ENCODE peak calls at places on chromosomes 11 and 22, in nine cellular contexts. One of them, this sample, is unnamed.

GRCh38 chr11:120184946-120185677 is 25.7 kb upstream of the OAF start:
- DNase-seq in SK-N-SH: peak; percentile 68
- DNase-seq in esophagus muscularis mucosa: no peak
- DNase-seq in neuronal stem cell: no peak
- DNase-seq in CD8-positive, alpha-beta memory T cell: no peak
- DNase-seq in HAP-1: no peak
- DNase-seq in CD8-positive, alpha-beta T cell: no peak
- DNase-seq in stomach: peak; percentile 63
- DNase-seq in adipocyte: no peak
- DNase-seq in this sample: peak; percentile 50

GRCh38 chr11:122100222-122101080 is 15.6 kb downstream of the BLID start:
- DNase-seq in SK-N-SH: peak; percentile 36
- DNase-seq in esophagus muscularis mucosa: no peak
- DNase-seq in neuronal stem cell: no peak
- DNase-seq in CD8-positive, alpha-beta memory T cell: no peak
- DNase-seq in HAP-1: no peak
- DNase-seq in CD8-positive, alpha-beta T cell: no peak
- DNase-seq in stomach: no peak
- DNase-seq in adipocyte: peak; percentile 88
- DNase-seq in this sample: peak; percentile 84

GRCh38 chr11:46338988-46339666 is 8.1 kb upstream of the DGKZ start:
- DNase-seq in SK-N-SH: no peak
- DNase-seq in esophagus muscularis mucosa: no peak
- DNase-seq in neuronal stem cell: no peak
- DNase-seq in CD8-positive, alpha-beta memory T cell: no peak
- DNase-seq in HAP-1: peak; percentile 87
- DNase-seq in CD8-positive, alpha-beta T cell: no peak
- DNase-seq in stomach: no peak
- DNase-seq in adipocyte: peak; percentile 55
- DNase-seq in this sample: no peak

GRCh38 chr11:31555938-31556337 is 46.4 kb downstream of the ELP4 start:
- DNase-seq in SK-N-SH: no peak
- DNase-seq in esophagus muscularis mucosa: no peak
- DNase-seq in neuronal stem cell: no peak
- DNase-seq in CD8-positive, alpha-beta memory T cell: no peak
- DNase-seq in HAP-1: no peak
- DNase-seq in CD8-positive, alpha-beta T cell: no peak
- DNase-seq in stomach: no peak
- DNase-seq in adipocyte: no peak
- DNase-seq in this sample: no peak

GRCh38 chr11:102971766-102972165 is 16.2 kb upstream of the MMP13 start:
- DNase-seq in SK-N-SH: no peak
- DNase-seq in esophagus muscularis mucosa: no peak
- DNase-seq in neuronal stem cell: no peak
- DNase-seq in CD8-positive, alpha-beta memory T cell: no peak
- DNase-seq in HAP-1: no peak
- DNase-seq in CD8-positive, alpha-beta T cell: no peak
- DNase-seq in stomach: no peak
- DNase-seq in adipocyte: peak; percentile 76
- DNase-seq in this sample: peak; percentile 62

GRCh38 chr11:104324276-104324675 is 160.3 kb upstream of the PDGFD start:
- DNase-seq in SK-N-SH: no peak
- DNase-seq in esophagus muscularis mucosa: no peak
- DNase-seq in neuronal stem cell: no peak
- DNase-seq in CD8-positive, alpha-beta memory T cell: no peak
- DNase-seq in HAP-1: no peak
- DNase-seq in CD8-positive, alpha-beta T cell: no peak
- DNase-seq in stomach: no peak
- DNase-seq in adipocyte: no peak
- DNase-seq in this sample: no peak

GRCh38 chr11:94740083-94740974 is 27.8 kb upstream of the AMOTL1 start:
- DNase-seq in SK-N-SH: peak; percentile 89
- DNase-seq in esophagus muscularis mucosa: peak; percentile 91
- DNase-seq in neuronal stem cell: peak; percentile 54
- DNase-seq in CD8-positive, alpha-beta memory T cell: no peak
- DNase-seq in HAP-1: peak; percentile 71
- DNase-seq in CD8-positive, alpha-beta T cell: no peak
- DNase-seq in stomach: no peak
- DNase-seq in adipocyte: peak; percentile 68
- DNase-seq in this sample: peak; percentile 17

GRCh38 chr11:10824888-10825287 is 16.2 kb upstream of the EIF4G2 start:
- DNase-seq in SK-N-SH: no peak
- DNase-seq in esophagus muscularis mucosa: no peak
- DNase-seq in neuronal stem cell: no peak
- DNase-seq in CD8-positive, alpha-beta memory T cell: no peak
- DNase-seq in HAP-1: no peak
- DNase-seq in CD8-positive, alpha-beta T cell: no peak
- DNase-seq in stomach: no peak
- DNase-seq in adipocyte: no peak
- DNase-seq in this sample: no peak

GRCh38 chr11:95092549-95093324 is 3.1 kb downstream of the ENDOD1 start:
- DNase-seq in SK-N-SH: peak; percentile 34
- DNase-seq in esophagus muscularis mucosa: no peak
- DNase-seq in neuronal stem cell: no peak
- DNase-seq in CD8-positive, alpha-beta memory T cell: peak; percentile 5
- DNase-seq in HAP-1: no peak
- DNase-seq in CD8-positive, alpha-beta T cell: no peak
- DNase-seq in stomach: no peak
- DNase-seq in adipocyte: peak; percentile 63
- DNase-seq in this sample: peak; percentile 77

GRCh38 chr11:111388842-111389241 is 9.8 kb upstream of the POU2AF1 start:
- DNase-seq in SK-N-SH: no peak
- DNase-seq in esophagus muscularis mucosa: no peak
- DNase-seq in neuronal stem cell: no peak
- DNase-seq in CD8-positive, alpha-beta memory T cell: no peak
- DNase-seq in HAP-1: no peak
- DNase-seq in CD8-positive, alpha-beta T cell: no peak
- DNase-seq in stomach: no peak
- DNase-seq in adipocyte: no peak
- DNase-seq in this sample: no peak

GRCh38 chr11:71931245-71931602 is 2.4 kb downstream of the RNF121 start:
- DNase-seq in SK-N-SH: no peak
- DNase-seq in esophagus muscularis mucosa: no peak
- DNase-seq in neuronal stem cell: no peak
- DNase-seq in CD8-positive, alpha-beta memory T cell: no peak
- DNase-seq in HAP-1: no peak
- DNase-seq in CD8-positive, alpha-beta T cell: no peak
- DNase-seq in stomach: no peak
- DNase-seq in adipocyte: peak; percentile 29
- DNase-seq in this sample: no peak

GRCh38 chr22:31282748-31283468 is 9.4 kb downstream of the PIK3IP1 start:
- DNase-seq in SK-N-SH: no peak
- DNase-seq in esophagus muscularis mucosa: no peak
- DNase-seq in neuronal stem cell: no peak
- DNase-seq in CD8-positive, alpha-beta memory T cell: no peak
- DNase-seq in HAP-1: no peak
- DNase-seq in CD8-positive, alpha-beta T cell: no peak
- DNase-seq in stomach: no peak
- DNase-seq in adipocyte: no peak
- DNase-seq in this sample: no peak

GRCh38 chr22:39236321-39237275 is 8.2 kb downstream of the PDGFB start:
- DNase-seq in SK-N-SH: no peak
- DNase-seq in esophagus muscularis mucosa: no peak
- DNase-seq in neuronal stem cell: no peak
- DNase-seq in CD8-positive, alpha-beta memory T cell: peak; percentile 78
- DNase-seq in HAP-1: no peak
- DNase-seq in CD8-positive, alpha-beta T cell: no peak
- DNase-seq in stomach: peak; percentile 76
- DNase-seq in adipocyte: no peak
- DNase-seq in this sample: no peak

GRCh38 chr22:39238966-39239510 is 5.7 kb downstream of the PDGFB start:
- DNase-seq in SK-N-SH: peak; percentile 53
- DNase-seq in esophagus muscularis mucosa: no peak
- DNase-seq in neuronal stem cell: no peak
- DNase-seq in CD8-positive, alpha-beta memory T cell: no peak
- DNase-seq in HAP-1: no peak
- DNase-seq in CD8-positive, alpha-beta T cell: no peak
- DNase-seq in stomach: no peak
- DNase-seq in adipocyte: no peak
- DNase-seq in this sample: no peak

GRCh38 chr22:39238124-39238466 is 6.7 kb downstream of the PDGFB start:
- DNase-seq in SK-N-SH: no peak
- DNase-seq in esophagus muscularis mucosa: no peak
- DNase-seq in neuronal stem cell: no peak
- DNase-seq in CD8-positive, alpha-beta memory T cell: no peak
- DNase-seq in HAP-1: no peak
- DNase-seq in CD8-positive, alpha-beta T cell: no peak
- DNase-seq in stomach: no peak
- DNase-seq in adipocyte: no peak
- DNase-seq in this sample: no peak

GRCh38 chr22:39238561-39238960 is 6.2 kb downstream of the PDGFB start:
- DNase-seq in SK-N-SH: no peak
- DNase-seq in esophagus muscularis mucosa: no peak
- DNase-seq in neuronal stem cell: no peak
- DNase-seq in CD8-positive, alpha-beta memory T cell: no peak
- DNase-seq in HAP-1: no peak
- DNase-seq in CD8-positive, alpha-beta T cell: no peak
- DNase-seq in stomach: no peak
- DNase-seq in adipocyte: no peak
- DNase-seq in this sample: no peak

GRCh38 chr22:39237276-39238123 is 7.3 kb downstream of the PDGFB start:
- DNase-seq in SK-N-SH: no peak
- DNase-seq in esophagus muscularis mucosa: no peak
- DNase-seq in neuronal stem cell: no peak
- DNase-seq in CD8-positive, alpha-beta memory T cell: no peak
- DNase-seq in HAP-1: no peak
- DNase-seq in CD8-positive, alpha-beta T cell: no peak
- DNase-seq in stomach: peak; percentile 54
- DNase-seq in adipocyte: no peak
- DNase-seq in this sample: no peak
- H3K4me1 ChIP-seq in SK-N-SH: no peaks in the 10 kb centered on the region
- H3K4me1 ChIP-seq in esophagus muscularis mucosa: peaks cover 94% of the 10 kb centered on the region
- H3K4me1 ChIP-seq in neuronal stem cell: peaks cover 51% of the 10 kb centered on the region
- H3K4me1 ChIP-seq in CD8-positive, alpha-beta memory T cell: peaks cover 69% of the 10 kb centered on the region
- H3K4me1 ChIP-seq in HAP-1: no peaks in the 10 kb centered on the region
- H3K4me1 ChIP-seq in CD8-positive, alpha-beta T cell: peaks cover 70% of the 10 kb centered on the region
- H3K4me1 ChIP-seq in stomach: peaks cover 93% of the 10 kb centered on the region
- H3K4me1 ChIP-seq in adipocyte: peaks cover 8% of the 10 kb centered on the region
- H3K4me1 ChIP-seq in this sample: peaks cover 2% of the 10 kb centered on the region

DNA sequence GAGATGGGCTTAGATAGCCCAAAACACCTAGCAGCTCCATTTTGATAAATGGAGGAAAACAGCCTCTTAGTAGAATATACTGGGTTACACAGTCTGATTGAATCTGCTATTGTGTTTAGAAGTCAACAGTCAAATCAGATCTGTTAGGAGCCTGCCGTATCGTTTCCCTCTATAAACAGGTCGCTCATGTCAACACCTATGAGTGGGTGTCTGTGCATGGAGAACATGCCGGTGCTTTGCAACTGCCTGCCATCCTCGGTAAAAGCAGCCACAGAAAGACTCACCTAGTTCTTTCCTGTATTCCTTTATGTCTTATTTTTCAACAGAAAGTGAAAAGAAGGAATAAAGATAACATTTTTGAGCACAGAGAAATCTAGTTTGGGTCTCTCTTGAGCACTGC is 99.4 kb downstream of the ETS1 start:
- DNase-seq in SK-N-SH: no peak
- DNase-seq in esophagus muscularis mucosa: no peak
- DNase-seq in neuronal stem cell: no peak
- DNase-seq in CD8-positive, alpha-beta memory T cell: no peak
- DNase-seq in HAP-1: no peak
- DNase-seq in CD8-positive, alpha-beta T cell: no peak
- DNase-seq in stomach: no peak
- DNase-seq in adipocyte: no peak
- DNase-seq in this sample: no peak
- H3K4me1 ChIP-seq in SK-N-SH: peaks cover 13% of the 10 kb centered on the region
- H3K4me1 ChIP-seq in esophagus muscularis mucosa: peaks cover 44% of the 10 kb centered on the region
- H3K4me1 ChIP-seq in neuronal stem cell: no peaks in the 10 kb centered on the region
- H3K4me1 ChIP-seq in CD8-positive, alpha-beta memory T cell: peaks cover 96% of the 10 kb centered on the region
- H3K4me1 ChIP-seq in HAP-1: no peaks in the 10 kb centered on the region
- H3K4me1 ChIP-seq in CD8-positive, alpha-beta T cell: peaks cover 97% of the 10 kb centered on the region
- H3K4me1 ChIP-seq in stomach: peaks cover 26% of the 10 kb centered on the region
- H3K4me1 ChIP-seq in adipocyte: peaks cover 68% of the 10 kb centered on the region
- H3K4me1 ChIP-seq in this sample: peaks cover 42% of the 10 kb centered on the region

DNA sequence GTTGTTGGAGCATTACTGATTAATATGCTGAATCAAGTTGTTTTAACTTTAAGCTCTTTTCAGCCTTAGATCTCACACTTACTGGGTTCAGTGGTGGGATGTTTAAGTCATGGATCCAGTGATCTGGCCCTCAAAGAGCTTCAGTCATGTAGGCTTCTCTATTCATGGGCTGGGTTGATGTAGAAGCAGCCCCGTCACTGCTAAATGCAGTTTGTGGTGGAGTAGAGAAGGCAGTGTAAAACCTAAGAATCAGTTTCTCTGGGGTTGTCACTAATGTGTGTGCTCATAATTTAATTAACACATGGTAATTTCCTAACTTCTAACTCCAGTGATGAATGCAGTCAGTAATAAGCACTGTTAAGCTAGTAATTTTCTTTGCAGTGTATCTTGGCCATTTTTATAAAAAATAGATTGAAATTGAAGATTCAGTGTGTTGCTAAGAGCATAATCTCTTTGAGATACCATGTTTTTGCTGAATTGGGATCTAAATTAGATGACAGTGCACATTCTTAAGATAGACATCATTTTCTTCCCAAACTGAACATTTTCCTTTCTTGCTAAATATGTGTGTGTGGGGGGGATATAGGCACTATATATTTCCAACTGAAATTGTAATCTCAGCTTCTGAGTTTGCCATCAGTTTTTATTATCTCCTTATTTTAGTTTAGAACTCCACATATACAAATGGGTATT is 9.0 kb downstream of the SPCS2 start:
- DNase-seq in SK-N-SH: no peak
- DNase-seq in esophagus muscularis mucosa: no peak
- DNase-seq in neuronal stem cell: no peak
- DNase-seq in CD8-positive, alpha-beta memory T cell: no peak
- DNase-seq in HAP-1: no peak
- DNase-seq in CD8-positive, alpha-beta T cell: no peak
- DNase-seq in stomach: no peak
- DNase-seq in adipocyte: peak; percentile 23
- DNase-seq in this sample: no peak
- H3K4me1 ChIP-seq in SK-N-SH: peaks cover 6% of the 10 kb centered on the region
- H3K4me1 ChIP-seq in esophagus muscularis mucosa: peaks cover 63% of the 10 kb centered on the region
- H3K4me1 ChIP-seq in neuronal stem cell: no peaks in the 10 kb centered on the region
- H3K4me1 ChIP-seq in CD8-positive, alpha-beta memory T cell: peaks cover 9% of the 10 kb centered on the region
- H3K4me1 ChIP-seq in HAP-1: no peaks in the 10 kb centered on the region
- H3K4me1 ChIP-seq in CD8-positive, alpha-beta T cell: peaks cover 16% of the 10 kb centered on the region
- H3K4me1 ChIP-seq in stomach: peaks cover 82% of the 10 kb centered on the region
- H3K4me1 ChIP-seq in adipocyte: peaks cover 26% of the 10 kb centered on the region
- H3K4me1 ChIP-seq in this sample: no peaks in the 10 kb centered on the region

DNA sequence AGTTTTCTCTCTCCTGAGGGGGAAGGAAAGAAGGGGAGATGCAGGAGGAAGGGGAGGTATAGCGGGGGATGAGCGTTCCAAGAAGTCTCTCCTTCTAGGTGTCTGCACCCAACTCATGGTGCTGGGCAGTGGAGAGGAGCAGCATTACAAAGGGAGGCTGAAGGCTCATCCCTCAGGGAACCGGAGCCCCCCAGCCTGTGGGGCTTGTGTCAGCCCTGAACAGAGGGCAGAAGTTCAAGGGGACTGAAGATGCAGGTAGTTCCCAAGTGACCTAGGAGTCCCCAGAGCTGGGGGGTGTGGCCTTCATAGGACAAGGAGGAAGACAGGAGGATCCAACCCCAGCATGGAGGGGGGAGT is 1.8 kb downstream of the C11orf68 start:
- DNase-seq in SK-N-SH: no peak
- DNase-seq in esophagus muscularis mucosa: no peak
- DNase-seq in neuronal stem cell: no peak
- DNase-seq in CD8-positive, alpha-beta memory T cell: no peak
- DNase-seq in HAP-1: no peak
- DNase-seq in CD8-positive, alpha-beta T cell: no peak
- DNase-seq in stomach: no peak
- DNase-seq in adipocyte: no peak
- DNase-seq in this sample: no peak
- H3K4me1 ChIP-seq in SK-N-SH: peaks cover 58% of the 10 kb centered on the region
- H3K4me1 ChIP-seq in esophagus muscularis mucosa: peaks cover 72% of the 10 kb centered on the region
- H3K4me1 ChIP-seq in neuronal stem cell: peaks cover 17% of the 10 kb centered on the region
- H3K4me1 ChIP-seq in CD8-positive, alpha-beta memory T cell: peaks cover 38% of the 10 kb centered on the region
- H3K4me1 ChIP-seq in HAP-1: peaks cover 3% of the 10 kb centered on the region
- H3K4me1 ChIP-seq in CD8-positive, alpha-beta T cell: peaks cover 41% of the 10 kb centered on the region
- H3K4me1 ChIP-seq in stomach: peaks cover 57% of the 10 kb centered on the region
- H3K4me1 ChIP-seq in adipocyte: peaks cover 70% of the 10 kb centered on the region
- H3K4me1 ChIP-seq in this sample: peaks cover 53% of the 10 kb centered on the region

GRCh38 chr11:117953029-117953671 is 23.9 kb upstream of the TMPRSS13 start:
- DNase-seq in SK-N-SH: no peak
- DNase-seq in esophagus muscularis mucosa: no peak
- DNase-seq in neuronal stem cell: no peak
- DNase-seq in CD8-positive, alpha-beta memory T cell: peak; percentile 65
- DNase-seq in HAP-1: no peak
- DNase-seq in CD8-positive, alpha-beta T cell: no peak
- DNase-seq in stomach: no peak
- DNase-seq in adipocyte: no peak
- DNase-seq in this sample: no peak
- H3K4me1 ChIP-seq in SK-N-SH: no peaks in the 10 kb centered on the region
- H3K4me1 ChIP-seq in esophagus muscularis mucosa: no peaks in the 10 kb centered on the region
- H3K4me1 ChIP-seq in neuronal stem cell: peaks cover 2% of the 10 kb centered on the region
- H3K4me1 ChIP-seq in CD8-positive, alpha-beta memory T cell: peaks cover 68% of the 10 kb centered on the region
- H3K4me1 ChIP-seq in HAP-1: no peaks in the 10 kb centered on the region
- H3K4me1 ChIP-seq in CD8-positive, alpha-beta T cell: peaks cover 69% of the 10 kb centered on the region
- H3K4me1 ChIP-seq in stomach: no peaks in the 10 kb centered on the region
- H3K4me1 ChIP-seq in adipocyte: peaks cover 8% of the 10 kb centered on the region
- H3K4me1 ChIP-seq in this sample: no peaks in the 10 kb centered on the region